ENCODE peak calls at places on chromosomes 6 and 20, in seven cellular contexts. One of them, this sample, is unnamed.

GRCh38 chr6:98812220-98812619 is 22.2 kb upstream of the POU3F2 start:
- DNase-seq in transverse colon: no peak
- DNase-seq in HuH-7: no peak
- DNase-seq in ELR: no peak
- DNase-seq in stimulated activated CD8-positive, alpha-beta memory T cell treated with anti-CD3 and anti-CD28 coated beads, Interleukin-2, amount 100 ng/mL, for 48 hours: no peak
- DNase-seq in renal cortical epithelial cell: no peak
- DNase-seq in ELF-1: no peak
- DNase-seq in this sample: no peak

GRCh38 chr6:159941286-159942113 is 27.4 kb upstream of the IGF2R start:
- DNase-seq in transverse colon: no peak
- DNase-seq in ELR: peak
- DNase-seq in stimulated activated CD8-positive, alpha-beta memory T cell treated with anti-CD3 and anti-CD28 coated beads, Interleukin-2, amount 100 ng/mL, for 48 hours: no peak
- DNase-seq in ELF-1: peak
- DNase-seq in renal cortical epithelial cell: peak
- DNase-seq in HuH-7: peak
- DNase-seq in this sample: no peak

GRCh38 chr20:13648291-13648690 is 9.6 kb upstream of the TASP1 start:
- DNase-seq in ELR: no peak
- DNase-seq in HuH-7: no peak
- DNase-seq in renal cortical epithelial cell: no peak
- DNase-seq in ELF-1: no peak
- DNase-seq in transverse colon: no peak
- DNase-seq in stimulated activated CD8-positive, alpha-beta memory T cell treated with anti-CD3 and anti-CD28 coated beads, Interleukin-2, amount 100 ng/mL, for 48 hours: no peak
- DNase-seq in this sample: no peak

GRCh38 chr6:27168108-27168507 is 79.4 kb upstream of the PRSS16 start:
- DNase-seq in HuH-7: no peak
- DNase-seq in ELR: peak
- DNase-seq in renal cortical epithelial cell: no peak
- DNase-seq in stimulated activated CD8-positive, alpha-beta memory T cell treated with anti-CD3 and anti-CD28 coated beads, Interleukin-2, amount 100 ng/mL, for 48 hours: no peak
- DNase-seq in transverse colon: no peak
- DNase-seq in ELF-1: no peak
- DNase-seq in this sample: no peak

GRCh38 chr6:97958143-97958542 is 675.1 kb upstream of the MMS22L start:
- DNase-seq in renal cortical epithelial cell: peak
- DNase-seq in transverse colon: no peak
- DNase-seq in ELF-1: peak
- DNase-seq in ELR: peak
- DNase-seq in stimulated activated CD8-positive, alpha-beta memory T cell treated with anti-CD3 and anti-CD28 coated beads, Interleukin-2, amount 100 ng/mL, for 48 hours: no peak
- DNase-seq in HuH-7: no peak
- DNase-seq in this sample: no peak

GRCh38 chr20:32359633-32360332 is 1.7 kb downstream of the ASXL1 start:
- DNase-seq in ELF-1: no peak
- DNase-seq in renal cortical epithelial cell: no peak
- DNase-seq in stimulated activated CD8-positive, alpha-beta memory T cell treated with anti-CD3 and anti-CD28 coated beads, Interleukin-2, amount 100 ng/mL, for 48 hours: no peak
- DNase-seq in ELR: no peak
- DNase-seq in HuH-7: no peak
- DNase-seq in transverse colon: no peak
- DNase-seq in this sample: no peak

GRCh38 chr20:57514273-57514751 is 10.6 kb downstream of the CTCFL start:
- DNase-seq in renal cortical epithelial cell: peak
- DNase-seq in ELF-1: peak
- DNase-seq in transverse colon: peak
- DNase-seq in stimulated activated CD8-positive, alpha-beta memory T cell treated with anti-CD3 and anti-CD28 coated beads, Interleukin-2, amount 100 ng/mL, for 48 hours: no peak
- DNase-seq in ELR: peak
- DNase-seq in HuH-7: peak
- DNase-seq in this sample: peak

GRCh38 chr6:122832515-122833228 is 43.6 kb downstream of the SMPDL3A start:
- DNase-seq in stimulated activated CD8-positive, alpha-beta memory T cell treated with anti-CD3 and anti-CD28 coated beads, Interleukin-2, amount 100 ng/mL, for 48 hours: no peak
- DNase-seq in ELR: no peak
- DNase-seq in HuH-7: no peak
- DNase-seq in ELF-1: no peak
- DNase-seq in transverse colon: no peak
- DNase-seq in renal cortical epithelial cell: no peak
- DNase-seq in this sample: no peak

GRCh38 chr6:21856844-21857243 is 263.3 kb downstream of the SOX4 start:
- DNase-seq in stimulated activated CD8-positive, alpha-beta memory T cell treated with anti-CD3 and anti-CD28 coated beads, Interleukin-2, amount 100 ng/mL, for 48 hours: no peak
- DNase-seq in transverse colon: no peak
- DNase-seq in ELR: no peak
- DNase-seq in HuH-7: no peak
- DNase-seq in ELF-1: no peak
- DNase-seq in renal cortical epithelial cell: peak
- DNase-seq in this sample: no peak